ENCODE peak calls at places on chromosomes 13 and 19, in eight cellular contexts. J is RWPE1; A is WTC11; S is naive thymus-derived CD8-positive, alpha-beta T cell; B is fibroblast of mammary gland; Y is activated CD4-positive, alpha-beta memory T cell treated with anti-CD3 and anti-CD28 coated beads, Interleukin-2, amount 10 ng/mL, durations not matched to agents 7 days and 5 days; Q is kidney epithelial cell; R is IMR-90. P is an unnamed sample.

GRCh38 chr19:8702350-8702749 is 3.8 kb upstream of the ACTL9 start:
- DNase-seq in J (no peak), A (no peak), S (peak; percentile 14), B (no peak), Y (peak; percentile 64), Q (no peak), R (no peak), P (no peak)

GRCh38 chr19:40777795-40778044 is 327 bp upstream of the RAB4B start:
- DNase-seq in J (no peak), A (no peak), S (no peak), B (no peak), Y (no peak), Q (no peak), R (no peak), P (no peak)

GRCh38 chr13:26017932-26018690 is 33.7 kb downstream of the SHISA2 start:
- DNase-seq in J (no peak), A (no peak), S (no peak), B (no peak), Y (no peak), Q (no peak), R (no peak), P (no peak)

GRCh38 chr13:67416047-67416925 is 186.2 kb upstream of the PCDH9 start:
- DNase-seq in J (peak; percentile 1), A (peak; percentile 79), S (no peak), B (peak; percentile 51), Y (no peak), Q (no peak), R (peak; percentile 29), P (no peak)

GRCh38 chr13:64239372-64239771 is 2823.7 kb upstream of the PCDH20 start:
- DNase-seq in J (peak; percentile 3), A (no peak), S (no peak), B (peak; percentile 17), Y (no peak), Q (peak; percentile 48), R (peak; percentile 70), P (peak; percentile 81)

GRCh38 chr13:88979465-88980180 is 1308.5 kb downstream of the SLITRK5 start:
- DNase-seq in J (no peak), A (no peak), S (no peak), B (no peak), Y (no peak), Q (no peak), R (no peak), P (peak; percentile 32)

GRCh38 chr13:109719962-109720646 is 66.3 kb downstream of the IRS2 start:
- DNase-seq in J (no peak), A (no peak), S (no peak), B (no peak), Y (no peak), Q (no peak), R (no peak), P (no peak)

GRCh38 chr19:45250216-45250831 is 747 bp upstream of the MARK4 start:
- DNase-seq in J (peak; percentile 36), A (no peak), S (no peak), B (no peak), Y (no peak), Q (no peak), R (no peak), P (no peak)

GRCh38 chr19:18895038-18895827 is 725 bp downstream of the CERS1 start:
- DNase-seq in J (peak; percentile 49), A (peak; percentile 78), S (no peak), B (peak; percentile 34), Y (no peak), Q (no peak), R (no peak), P (no peak)

GRCh38 chr13:110698689-110699088 is 7.2 kb downstream of the CARS2 start:
- DNase-seq in J (no peak), A (no peak), S (no peak), B (no peak), Y (peak; percentile 5), Q (no peak), R (no peak), P (no peak)

GRCh38 chr13:113671066-113672001 is 4.3 kb downstream of the GRK1 start:
- DNase-seq in J (no peak), A (peak; percentile 8), S (no peak), B (no peak), Y (no peak), Q (no peak), R (no peak), P (no peak)

GRCh38 chr19:55333870-55334269 is 5.8 kb upstream of the KMT5C start:
- DNase-seq in J (no peak), A (no peak), S (no peak), B (no peak), Y (no peak), Q (no peak), R (no peak), P (no peak)

GRCh38 chr13:87736849-87737400 is 65.8 kb downstream of the SLITRK5 start:
- DNase-seq in J (no peak), A (no peak), S (no peak), B (no peak), Y (no peak), Q (no peak), R (no peak), P (no peak)

GRCh38 chr19:49201042-49201441 is 43.5 kb downstream of the TRPM4 start:
- DNase-seq in J (no peak), A (no peak), S (no peak), B (no peak), Y (no peak), Q (no peak), R (no peak), P (no peak)

GRCh38 chr13:30355405-30355741 is 48.0 kb upstream of the KATNAL1 start:
- DNase-seq in J (no peak), A (peak; percentile 54), S (peak; percentile 58), B (no peak), Y (no peak), Q (no peak), R (no peak), P (no peak)

GRCh38 chr13:54424344-54424743 is 1395.7 kb downstream of the OLFM4 start:
- DNase-seq in J (no peak), A (no peak), S (no peak), B (no peak), Y (no peak), Q (no peak), R (no peak), P (no peak)

GRCh38 chr19:3468211-3468610 is 12.1 kb downstream of the SMIM24 start:
- DNase-seq in J (no peak), A (no peak), S (no peak), B (no peak), Y (no peak), Q (no peak), R (no peak), P (no peak)

GRCh38 chr19:7450243-7451223 is 38.3 kb downstream of the PEX11G start:
- DNase-seq in J (no peak), A (no peak), S (no peak), B (peak; percentile 44), Y (no peak), Q (no peak), R (peak; percentile 63), P (no peak)

GRCh38 chr19:35153701-35154534 is 617 bp upstream of the FXYD5 start:
- DNase-seq in J (peak; percentile 49), A (peak; percentile 79), S (peak; percentile 72), B (no peak), Y (peak; percentile 80), Q (no peak), R (no peak), P (no peak)

GRCh38 chr13:112648966-112649690 is 40.7 kb upstream of the ATP11A start:
- DNase-seq in J (no peak), A (no peak), S (no peak), B (no peak), Y (no peak), Q (no peak), R (no peak), P (no peak)

GRCh38 chr19:15702590-15702930 is 25.3 kb upstream of the OR10H2 start:
- DNase-seq in J (no peak), A (no peak), S (peak; percentile 15), B (peak; percentile 38), Y (peak; percentile 20), Q (no peak), R (no peak), P (no peak)

GRCh38 chr19:4713384-4713951 is 10.2 kb downstream of the DPP9 start:
- DNase-seq in J (peak; percentile 99), A (no peak), S (no peak), B (peak; percentile 99), Y (no peak), Q (peak; percentile 88), R (peak; percentile 97), P (peak; percentile 92)

GRCh38 chr13:112146073-112146360 is 79.1 kb downstream of the SOX1 start:
- DNase-seq in J (no peak), A (no peak), S (no peak), B (no peak), Y (no peak), Q (no peak), R (no peak), P (no peak)

GRCh38 chr19:459724-460511 is 915 bp downstream of the SHC2 start:
- DNase-seq in J (peak; percentile 70), A (peak; percentile 60), S (peak; percentile 12), B (no peak), Y (no peak), Q (no peak), R (peak; percentile 27), P (no peak)

GRCh38 chr19:18112989-18113478 is 15.5 kb downstream of the MAST3 start:
- DNase-seq in J (peak; percentile 86), A (peak; percentile 95), S (peak; percentile 66), B (peak; percentile 77), Y (peak; percentile 84), Q (no peak), R (peak; percentile 71), P (no peak)

GRCh38 chr13:108895220-108895704 is 265.9 kb downstream of the MYO16 start:
- DNase-seq in J (peak; percentile 42), A (no peak), S (peak; percentile 15), B (peak; percentile 71), Y (no peak), Q (no peak), R (peak; percentile 69), P (no peak)

GRCh38 chr19:38676023-38676877 is 28.8 kb downstream of the ACTN4 start:
- DNase-seq in J (no peak), A (no peak), S (no peak), B (peak; percentile 62), Y (peak; percentile 43), Q (no peak), R (peak; percentile 78), P (no peak)

GRCh38 chr13:43157796-43158195 is 134.4 kb downstream of the DNAJC15 start:
- DNase-seq in J (no peak), A (no peak), S (no peak), B (no peak), Y (no peak), Q (no peak), R (no peak), P (no peak)

GRCh38 chr13:75258159-75258782 is 223.7 kb downstream of the TBC1D4 start:
- DNase-seq in J (peak; percentile 13), A (no peak), S (peak; percentile 22), B (peak; percentile 65), Y (no peak), Q (no peak), R (peak; percentile 55), P (no peak)

GRCh38 chr13:81659984-81660383 is 1319.1 kb upstream of the SPRY2 start:
- DNase-seq in J (no peak), A (no peak), S (no peak), B (no peak), Y (no peak), Q (no peak), R (no peak), P (no peak)

GRCh38 chr13:76878043-76878442 is 8.2 kb downstream of the KCTD12 start:
- DNase-seq in J (no peak), A (no peak), S (no peak), B (no peak), Y (no peak), Q (no peak), R (no peak), P (no peak)

P was measured in retinal pigment epithelial cell.